ENCODE peak calls at places on chromosomes 12 and 14, in eight cellular contexts. One of them, this sample, is unnamed.

GRCh38 chr12:125434131-125434530 is 368.9 kb downstream of the AACS start:
- DNase-seq in T47D: no peak
- DNase-seq in stimulated activated CD4-positive, alpha-beta T cell treated with anti-CD3 and anti-CD28 coated beads, Interleukin-1b, Interleukin-23, amount 100 ng/mL, for 48 hours: no peak
- DNase-seq in hepatic stellate cell: no peak
- DNase-seq in pancreas: no peak
- DNase-seq in fibroblast of lung: no peak
- DNase-seq in H7: no peak
- DNase-seq in neural crest cell: no peak
- DNase-seq in this sample: no peak

GRCh38 chr12:118136559-118137003 is 657 bp downstream of the PEBP1 start:
- DNase-seq in pancreas: peak; percentile 52
- DNase-seq in T47D: peak; percentile 37
- DNase-seq in neural crest cell: peak; percentile 16
- DNase-seq in H7: no peak
- DNase-seq in fibroblast of lung: peak; percentile 38
- DNase-seq in stimulated activated CD4-positive, alpha-beta T cell treated with anti-CD3 and anti-CD28 coated beads, Interleukin-1b, Interleukin-23, amount 100 ng/mL, for 48 hours: peak; percentile 41
- DNase-seq in hepatic stellate cell: peak; percentile 56
- DNase-seq in this sample: peak; percentile 21

GRCh38 chr14:92802678-92803077 is 8.6 kb downstream of the GOLGA5 start:
- DNase-seq in T47D: no peak
- DNase-seq in H7: no peak
- DNase-seq in stimulated activated CD4-positive, alpha-beta T cell treated with anti-CD3 and anti-CD28 coated beads, Interleukin-1b, Interleukin-23, amount 100 ng/mL, for 48 hours: no peak
- DNase-seq in hepatic stellate cell: no peak
- DNase-seq in neural crest cell: no peak
- DNase-seq in pancreas: no peak
- DNase-seq in fibroblast of lung: no peak
- DNase-seq in this sample: no peak

GRCh38 chr12:60072911-60073310 is 477.1 kb downstream of the SLC16A7 start:
- DNase-seq in pancreas: no peak
- DNase-seq in H7: no peak
- DNase-seq in fibroblast of lung: peak; percentile 70
- DNase-seq in hepatic stellate cell: peak; percentile 26
- DNase-seq in stimulated activated CD4-positive, alpha-beta T cell treated with anti-CD3 and anti-CD28 coated beads, Interleukin-1b, Interleukin-23, amount 100 ng/mL, for 48 hours: no peak
- DNase-seq in T47D: no peak
- DNase-seq in neural crest cell: no peak
- DNase-seq in this sample: no peak

GRCh38 chr12:20183563-20183962 is 184.8 kb upstream of the PDE3A start:
- DNase-seq in stimulated activated CD4-positive, alpha-beta T cell treated with anti-CD3 and anti-CD28 coated beads, Interleukin-1b, Interleukin-23, amount 100 ng/mL, for 48 hours: no peak
- DNase-seq in fibroblast of lung: peak; percentile 19
- DNase-seq in neural crest cell: no peak
- DNase-seq in H7: no peak
- DNase-seq in hepatic stellate cell: peak; percentile 25
- DNase-seq in T47D: no peak
- DNase-seq in pancreas: no peak
- DNase-seq in this sample: no peak

GRCh38 chr12:62860501-62861156 is 74.3 kb downstream of the PPM1H start:
- DNase-seq in T47D: no peak
- DNase-seq in pancreas: no peak
- DNase-seq in stimulated activated CD4-positive, alpha-beta T cell treated with anti-CD3 and anti-CD28 coated beads, Interleukin-1b, Interleukin-23, amount 100 ng/mL, for 48 hours: no peak
- DNase-seq in fibroblast of lung: peak; percentile 26
- DNase-seq in H7: no peak
- DNase-seq in hepatic stellate cell: no peak
- DNase-seq in neural crest cell: no peak
- DNase-seq in this sample: no peak

GRCh38 chr14:69708586-69709169 is 58.3 kb upstream of the SRSF5 start:
- DNase-seq in H7: peak; percentile 74
- DNase-seq in T47D: peak; percentile 66
- DNase-seq in fibroblast of lung: peak; percentile 22
- DNase-seq in neural crest cell: peak; percentile 51
- DNase-seq in stimulated activated CD4-positive, alpha-beta T cell treated with anti-CD3 and anti-CD28 coated beads, Interleukin-1b, Interleukin-23, amount 100 ng/mL, for 48 hours: peak; percentile 46
- DNase-seq in pancreas: no peak
- DNase-seq in hepatic stellate cell: no peak
- DNase-seq in this sample: peak; percentile 23

GRCh38 chr14:55721353-55721752 is 141.3 kb downstream of the KTN1 start:
- DNase-seq in T47D: no peak
- DNase-seq in neural crest cell: no peak
- DNase-seq in fibroblast of lung: peak; percentile 90
- DNase-seq in stimulated activated CD4-positive, alpha-beta T cell treated with anti-CD3 and anti-CD28 coated beads, Interleukin-1b, Interleukin-23, amount 100 ng/mL, for 48 hours: no peak
- DNase-seq in pancreas: peak; percentile 66
- DNase-seq in H7: no peak
- DNase-seq in hepatic stellate cell: peak; percentile 41
- DNase-seq in this sample: no peak

GRCh38 chr12:116528067-116528466 is 31.1 kb upstream of the MAP1LC3B2 start:
- DNase-seq in T47D: peak; percentile 69
- DNase-seq in neural crest cell: no peak
- DNase-seq in stimulated activated CD4-positive, alpha-beta T cell treated with anti-CD3 and anti-CD28 coated beads, Interleukin-1b, Interleukin-23, amount 100 ng/mL, for 48 hours: no peak
- DNase-seq in fibroblast of lung: peak; percentile 46
- DNase-seq in pancreas: no peak
- DNase-seq in hepatic stellate cell: no peak
- DNase-seq in H7: no peak
- DNase-seq in this sample: no peak

GRCh38 chr12:63989301-63989845 is 144.9 kb downstream of the SRGAP1 start:
- DNase-seq in neural crest cell: no peak
- DNase-seq in hepatic stellate cell: no peak
- DNase-seq in stimulated activated CD4-positive, alpha-beta T cell treated with anti-CD3 and anti-CD28 coated beads, Interleukin-1b, Interleukin-23, amount 100 ng/mL, for 48 hours: no peak
- DNase-seq in T47D: peak; percentile 15
- DNase-seq in fibroblast of lung: peak; percentile 82
- DNase-seq in pancreas: no peak
- DNase-seq in H7: no peak
- DNase-seq in this sample: no peak

GRCh38 chr14:77141592-77142288 is at the start of gene ZDHHC22:
- DNase-seq in hepatic stellate cell: peak; percentile 29
- DNase-seq in fibroblast of lung: no peak
- DNase-seq in neural crest cell: no peak
- DNase-seq in H7: peak; percentile 92
- DNase-seq in stimulated activated CD4-positive, alpha-beta T cell treated with anti-CD3 and anti-CD28 coated beads, Interleukin-1b, Interleukin-23, amount 100 ng/mL, for 48 hours: no peak
- DNase-seq in T47D: no peak
- DNase-seq in pancreas: peak; percentile 21
- DNase-seq in this sample: no peak

GRCh38 chr12:105587237-105587636 is 256.7 kb downstream of the C12orf75 start:
- DNase-seq in H7: no peak
- DNase-seq in stimulated activated CD4-positive, alpha-beta T cell treated with anti-CD3 and anti-CD28 coated beads, Interleukin-1b, Interleukin-23, amount 100 ng/mL, for 48 hours: no peak
- DNase-seq in fibroblast of lung: no peak
- DNase-seq in neural crest cell: no peak
- DNase-seq in T47D: no peak
- DNase-seq in hepatic stellate cell: no peak
- DNase-seq in pancreas: no peak
- DNase-seq in this sample: no peak

GRCh38 chr12:116934908-116935698 is 24.4 kb downstream of the FBXW8 start:
- DNase-seq in T47D: no peak
- DNase-seq in pancreas: peak; percentile 24
- DNase-seq in H7: no peak
- DNase-seq in neural crest cell: no peak
- DNase-seq in stimulated activated CD4-positive, alpha-beta T cell treated with anti-CD3 and anti-CD28 coated beads, Interleukin-1b, Interleukin-23, amount 100 ng/mL, for 48 hours: no peak
- DNase-seq in hepatic stellate cell: no peak
- DNase-seq in fibroblast of lung: no peak
- DNase-seq in this sample: no peak

GRCh38 chr12:56787498-56787897 is 24.4 kb downstream of the HSD17B6 start:
- DNase-seq in hepatic stellate cell: no peak
- DNase-seq in pancreas: no peak
- DNase-seq in T47D: no peak
- DNase-seq in fibroblast of lung: no peak
- DNase-seq in H7: no peak
- DNase-seq in stimulated activated CD4-positive, alpha-beta T cell treated with anti-CD3 and anti-CD28 coated beads, Interleukin-1b, Interleukin-23, amount 100 ng/mL, for 48 hours: no peak
- DNase-seq in neural crest cell: no peak
- DNase-seq in this sample: no peak

GRCh38 chr14:75018684-75019083 is 16.0 kb downstream of the EIF2B2 start:
- DNase-seq in hepatic stellate cell: no peak
- DNase-seq in stimulated activated CD4-positive, alpha-beta T cell treated with anti-CD3 and anti-CD28 coated beads, Interleukin-1b, Interleukin-23, amount 100 ng/mL, for 48 hours: no peak
- DNase-seq in fibroblast of lung: no peak
- DNase-seq in neural crest cell: no peak
- DNase-seq in pancreas: peak; percentile 56
- DNase-seq in T47D: no peak
- DNase-seq in H7: no peak
- DNase-seq in this sample: no peak

GRCh38 chr12:68833508-68833907 is 25.5 kb downstream of the MDM2 start:
- DNase-seq in hepatic stellate cell: no peak
- DNase-seq in fibroblast of lung: no peak
- DNase-seq in pancreas: no peak
- DNase-seq in neural crest cell: no peak
- DNase-seq in T47D: no peak
- DNase-seq in stimulated activated CD4-positive, alpha-beta T cell treated with anti-CD3 and anti-CD28 coated beads, Interleukin-1b, Interleukin-23, amount 100 ng/mL, for 48 hours: no peak
- DNase-seq in H7: no peak
- DNase-seq in this sample: no peak

GRCh38 chr14:59020382-59020781 is 168.1 kb upstream of the DAAM1 start:
- DNase-seq in stimulated activated CD4-positive, alpha-beta T cell treated with anti-CD3 and anti-CD28 coated beads, Interleukin-1b, Interleukin-23, amount 100 ng/mL, for 48 hours: no peak
- DNase-seq in pancreas: no peak
- DNase-seq in hepatic stellate cell: peak; percentile 12
- DNase-seq in fibroblast of lung: peak; percentile 51
- DNase-seq in T47D: peak; percentile 42
- DNase-seq in neural crest cell: no peak
- DNase-seq in H7: no peak
- DNase-seq in this sample: peak; percentile 34

GRCh38 chr14:80867091-80867490 is 74.4 kb downstream of the CEP128 start:
- DNase-seq in T47D: no peak
- DNase-seq in stimulated activated CD4-positive, alpha-beta T cell treated with anti-CD3 and anti-CD28 coated beads, Interleukin-1b, Interleukin-23, amount 100 ng/mL, for 48 hours: no peak
- DNase-seq in hepatic stellate cell: no peak
- DNase-seq in pancreas: no peak
- DNase-seq in fibroblast of lung: no peak
- DNase-seq in neural crest cell: no peak
- DNase-seq in H7: no peak
- DNase-seq in this sample: no peak

GRCh38 chr12:120369476-120370342 is 745 bp upstream of the MSI1 start:
- DNase-seq in T47D: no peak
- DNase-seq in H7: peak; percentile 69
- DNase-seq in hepatic stellate cell: no peak
- DNase-seq in pancreas: no peak
- DNase-seq in fibroblast of lung: no peak
- DNase-seq in stimulated activated CD4-positive, alpha-beta T cell treated with anti-CD3 and anti-CD28 coated beads, Interleukin-1b, Interleukin-23, amount 100 ng/mL, for 48 hours: no peak
- DNase-seq in neural crest cell: no peak
- DNase-seq in this sample: no peak

GRCh38 chr12:53115891-53116675 is 12.8 kb downstream of the SOAT2 start:
- DNase-seq in stimulated activated CD4-positive, alpha-beta T cell treated with anti-CD3 and anti-CD28 coated beads, Interleukin-1b, Interleukin-23, amount 100 ng/mL, for 48 hours: no peak
- DNase-seq in T47D: no peak
- DNase-seq in H7: peak; percentile 13
- DNase-seq in fibroblast of lung: no peak
- DNase-seq in hepatic stellate cell: no peak
- DNase-seq in pancreas: no peak
- DNase-seq in neural crest cell: no peak
- DNase-seq in this sample: no peak

GRCh38 chr12:79127268-79127895 is 262.8 kb downstream of the SYT1 start:
- DNase-seq in pancreas: no peak
- DNase-seq in hepatic stellate cell: peak; percentile 24
- DNase-seq in H7: no peak
- DNase-seq in stimulated activated CD4-positive, alpha-beta T cell treated with anti-CD3 and anti-CD28 coated beads, Interleukin-1b, Interleukin-23, amount 100 ng/mL, for 48 hours: no peak
- DNase-seq in T47D: no peak
- DNase-seq in fibroblast of lung: peak; percentile 95
- DNase-seq in neural crest cell: no peak
- DNase-seq in this sample: no peak